ENCODE peak calls at places on chromosomes 4 and X, in six cellular contexts. Z is colonic mucosa, P is astrocyte of the spinal cord, C is HFF-Myc, T is GM10248, U is fibroblast of pulmonary artery. F is an unnamed sample.

GRCh38 chr4:121758896-121759568 is 5.9 kb downstream of the SMIM43 start:
- DNase-seq in Z (no peak), P (no peak), C (no peak), T (no peak), U (peak; percentile 68), F (no peak)

GRCh38 chr4:186781032-186781917 is 57.6 kb upstream of the FAT1 start:
- DNase-seq in Z (no peak), P (peak; percentile 78), C (no peak), T (no peak), U (peak; percentile 74), F (no peak)

GRCh38 chr4:53688186-53688790 is 97.0 kb upstream of the LNX1 start:
- DNase-seq in Z (no peak), P (peak; percentile 99), C (peak; percentile 97), T (peak; percentile 26), U (peak; percentile 99), F (no peak)

GRCh38 chr4:107666134-107666533 is 53.9 kb downstream of the PAPSS1 start:
- DNase-seq in Z (no peak), P (peak; percentile 61), C (no peak), T (no peak), U (peak; percentile 71), F (no peak)

GRCh38 chr4:75849459-75849858 is 52.8 kb downstream of the PPEF2 start:
- DNase-seq in Z (no peak), P (no peak), C (no peak), T (no peak), U (peak; percentile 30), F (no peak)

GRCh38 chr4:87498446-87498900 is 30.7 kb downstream of the SPARCL1 start:
- DNase-seq in Z (no peak), P (peak; percentile 50), C (no peak), T (no peak), U (no peak), F (no peak)

GRCh38 chr4:20378181-20378580 is 126.5 kb downstream of the SLIT2 start:
- DNase-seq in Z (no peak), P (no peak), C (no peak), T (no peak), U (peak; percentile 18), F (no peak)

GRCh38 chr4:52659722-52660261 is 691 bp upstream of the USP46 start:
- DNase-seq in Z (peak; percentile 71), P (peak; percentile 29), C (no peak), T (peak; percentile 40), U (peak; percentile 21), F (no peak)

GRCh38 chrX:111216293-111216801 is 53.9 kb downstream of the CAPN6 start:
- DNase-seq in Z (no peak), P (no peak), C (no peak), T (no peak), U (no peak), F (no peak)

GRCh38 chr4:2598661-2599654 is 62.5 kb downstream of the FAM193A start:
- DNase-seq in Z (no peak), P (peak; percentile 22), C (no peak), T (peak; percentile 74), U (no peak), F (no peak)

GRCh38 chr4:1759818-1760223 is 33.3 kb upstream of the FGFR3 start:
- DNase-seq in Z (no peak), P (no peak), C (no peak), T (no peak), U (no peak), F (no peak)

GRCh38 chrX:53291596-53291995 is 10.2 kb upstream of the IQSEC2 start:
- DNase-seq in Z (no peak), P (no peak), C (no peak), T (no peak), U (no peak), F (no peak)

GRCh38 chr4:70901984-70902576 is at the start of gene MOB1B:
- DNase-seq in Z (peak; percentile 89), P (peak; percentile 90), C (peak; percentile 40), T (peak; percentile 94), U (peak; percentile 89), F (peak; percentile 45)

GRCh38 chrX:99901091-99901490 is 509.0 kb downstream of the PCDH19 start:
- DNase-seq in Z (no peak), P (no peak), C (no peak), T (no peak), U (no peak), F (no peak)

DNA sequence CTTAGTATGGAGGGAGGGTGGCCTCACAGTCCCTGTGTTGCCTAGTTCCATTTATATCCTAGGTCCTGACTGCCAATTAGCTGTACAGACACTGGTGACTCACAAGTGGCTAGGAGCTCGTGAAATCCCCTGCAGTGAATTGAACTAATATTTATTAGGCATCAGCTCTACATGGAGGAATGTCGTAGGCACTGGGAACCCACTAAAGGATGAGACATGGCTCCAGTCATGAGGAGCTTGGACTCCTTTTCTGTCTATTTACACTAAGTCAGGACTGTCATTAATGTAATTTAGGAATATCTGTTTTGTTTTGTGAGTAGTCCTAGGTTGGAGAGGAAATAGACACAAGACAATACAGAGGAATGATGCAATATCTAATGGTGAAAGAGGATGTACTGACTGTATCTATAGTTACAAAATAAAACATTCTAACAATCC is 67.7 kb downstream of the MID1IP1 start:
- DNase-seq in Z (no peak), P (peak; percentile 58), C (no peak), T (no peak), U (peak; percentile 79), F (no peak)
- TF ChIP-seq CTCF in Z (no peak), P (no peak), C (no peak), T (no peak), U (no peak), F (no peak)

GRCh38 chr4:169376421-169376820 is 105.7 kb upstream of the SH3RF1 start:
- DNase-seq in Z (no peak), P (no peak), C (no peak), T (no peak), U (no peak), F (no peak)
- TF ChIP-seq CTCF in Z (no peak), P (no peak), C (no peak), T (no peak), U (no peak), F (no peak)

GRCh38 chr4:17934286-17934685 is 87.3 kb downstream of the LCORL start:
- DNase-seq in Z (no peak), P (no peak), C (no peak), T (no peak), U (peak; percentile 27), F (no peak)
- TF ChIP-seq CTCF in Z (no peak), P (peak; percentile 11), C (no peak), T (no peak), U (peak; percentile 22), F (no peak)

GRCh38 chrX:129524250-129524850 is 1.1 kb upstream of the SMARCA1 start:
- DNase-seq in Z (no peak), P (no peak), C (no peak), T (no peak), U (no peak), F (no peak)

GRCh38 chrX:129523076-129524055 is at the start of gene SMARCA1:
- DNase-seq in Z (peak; percentile 24), P (peak; percentile 59), C (no peak), T (peak; percentile 7), U (peak; percentile 69), F (no peak)

GRCh38 chrX:129525162-129525561 is 1.9 kb upstream of the SMARCA1 start:
- DNase-seq in Z (no peak), P (no peak), C (no peak), T (no peak), U (no peak), F (no peak)

GRCh38 chrX:129520151-129520550 is 3.1 kb downstream of the SMARCA1 start:
- DNase-seq in Z (no peak), P (no peak), C (no peak), T (no peak), U (no peak), F (no peak)

DNA sequence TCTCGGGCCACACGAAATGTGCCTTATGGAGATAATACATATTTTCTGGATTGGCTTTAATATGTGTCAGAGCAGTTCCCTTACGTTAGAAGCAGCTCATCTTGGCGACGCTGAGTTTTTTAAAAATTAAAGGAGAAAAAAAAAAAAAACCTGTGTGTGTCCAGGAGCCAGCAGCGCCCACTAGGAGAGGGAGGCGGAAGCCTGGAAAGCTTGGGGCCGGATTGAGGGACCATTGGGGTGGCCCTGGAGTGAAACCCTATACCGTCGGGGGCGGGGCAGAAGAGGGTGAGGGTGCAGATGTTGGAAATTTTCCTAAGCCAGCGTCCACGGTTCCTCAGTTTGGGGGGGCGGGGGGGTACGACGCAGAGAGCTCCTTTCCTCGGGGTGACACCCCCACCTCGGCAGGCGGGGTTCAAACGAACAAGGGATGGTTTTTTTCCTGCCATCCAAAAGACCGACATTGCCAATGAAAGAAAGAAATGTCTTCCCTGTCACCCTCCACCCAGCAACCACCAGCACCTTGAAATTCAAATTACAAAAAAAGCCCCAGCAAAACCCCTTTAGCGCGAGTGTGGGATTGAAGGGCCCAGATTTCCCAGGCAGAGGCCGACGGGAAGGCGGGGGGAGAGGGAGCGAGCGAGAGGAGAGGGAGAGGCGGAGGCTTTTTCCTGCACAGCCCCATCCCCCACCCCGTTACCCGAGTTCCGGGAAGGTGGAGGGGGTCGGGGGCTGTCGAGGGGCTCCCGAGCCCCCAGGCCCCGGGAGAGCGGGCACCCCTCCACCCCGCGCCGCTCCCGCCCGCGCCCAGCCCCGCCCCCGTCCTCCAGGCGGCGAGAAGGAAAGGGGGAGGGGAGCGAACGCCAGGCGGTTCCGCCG is 868 bp downstream of the SMARCA1 start:
- DNase-seq in Z (peak; percentile 37), P (peak; percentile 54), C (no peak), T (peak; percentile 18), U (peak; percentile 54), F (no peak)
- TF ChIP-seq CTCF in Z (no peak), P (peak; percentile 29), C (no peak), T (no peak), U (peak; percentile 23), F (no peak)

GRCh38 chrX:47030339-47030738 is 47.9 kb upstream of the RGN start:
- DNase-seq in Z (peak; percentile 21), P (peak; percentile 73), C (peak; percentile 20), T (peak; percentile 44), U (peak; percentile 80), F (no peak)
- TF ChIP-seq CTCF in Z (peak; percentile 46), P (peak; percentile 47), C (peak; percentile 18), T (peak; percentile 31), U (peak; percentile 44), F (no peak)

DNA sequence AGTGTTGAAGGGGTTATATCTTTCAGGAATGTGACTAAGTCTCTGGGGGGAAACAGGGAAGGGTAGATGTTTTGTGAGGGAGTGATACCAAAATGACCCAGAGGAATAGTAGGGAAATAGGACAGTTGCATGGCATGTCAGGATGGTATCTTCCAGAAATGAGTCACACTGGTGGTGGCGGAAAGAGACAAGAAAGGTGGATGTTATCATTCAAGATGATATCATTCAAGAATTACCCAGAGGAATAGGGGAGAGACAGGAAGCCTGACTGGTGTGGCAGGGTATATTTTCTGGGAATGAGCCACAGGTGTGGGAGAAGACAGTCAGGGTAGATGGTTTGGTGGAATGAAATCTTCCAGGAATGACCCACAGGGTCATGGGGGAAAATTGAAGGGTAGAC is 61.1 kb downstream of the MAOA start:
- DNase-seq in Z (no peak), P (no peak), C (no peak), T (no peak), U (no peak), F (no peak)
- TF ChIP-seq CTCF in Z (no peak), P (no peak), C (no peak), T (no peak), U (no peak), F (no peak)

DNA sequence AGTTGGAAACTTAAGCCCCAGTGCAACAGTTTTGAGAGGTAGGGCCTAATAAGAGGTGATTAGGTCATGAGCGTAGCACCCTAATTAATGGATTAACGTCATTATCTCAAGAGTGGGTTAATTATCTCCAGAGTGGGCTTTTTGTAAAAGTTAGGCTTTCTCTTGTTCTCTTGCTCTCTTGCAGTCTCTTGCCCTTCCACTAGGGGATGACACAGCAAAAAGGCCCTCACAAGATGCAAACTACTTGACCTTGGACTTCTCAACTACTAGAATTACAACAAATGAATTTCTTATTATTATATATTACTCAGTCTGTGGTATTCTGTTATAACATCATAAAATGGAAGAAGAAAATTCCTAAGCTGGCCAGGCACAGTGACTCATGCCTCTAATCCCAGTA is 22.1 kb upstream of the NDST3 start:
- DNase-seq in Z (no peak), P (peak; percentile 1), C (no peak), T (no peak), U (no peak), F (no peak)
- TF ChIP-seq CTCF in Z (no peak), P (peak; percentile 21), C (peak; percentile 34), T (no peak), U (no peak), F (no peak)